ENCODE peak calls at places on chromosome 22, in four cellular contexts. W is skeletal muscle cell; U is activated CD4-positive, alpha-beta T cell treated with anti-CD3 and anti-CD28 coated beads for 24 hours; T is HEK293T. B is an unnamed sample.

GRCh38 chr22:33811686-33812085 is 108.6 kb downstream of the LARGE1 start:
- DNase-seq in W (peak; percentile 10), T (no peak), U (no peak), B (no peak)

GRCh38 chr22:48342016-48342415 is 1485.7 kb downstream of the BRD1 start:
- DNase-seq in T (no peak), W (no peak), U (no peak), B (no peak)

GRCh38 chr22:37197451-37198289 is 9.6 kb upstream of the C1QTNF6 start:
- DNase-seq in U (no peak), T (no peak), W (no peak), B (no peak)

GRCh38 chr22:42202048-42202447 is 68.4 kb downstream of the TCF20 start:
- DNase-seq in U (no peak), W (no peak), T (no peak), B (no peak)

GRCh38 chr22:20654343-20655208 is 119.3 kb upstream of the SERPIND1 start:
- DNase-seq in U (no peak), W (no peak), T (peak; percentile 3), B (no peak)

GRCh38 chr22:46242023-46242422 is 8.1 kb downstream of the CDPF1 start:
- DNase-seq in T (no peak), W (no peak), U (no peak), B (no peak)

GRCh38 chr22:34111210-34111824 is 191.0 kb upstream of the LARGE1 start:
- DNase-seq in W (no peak), U (peak; percentile 5), T (peak; percentile 65), B (no peak)

GRCh38 chr22:50253046-50253580 is 2.0 kb upstream of the HDAC10 start:
- DNase-seq in T (no peak), U (no peak), W (no peak), B (no peak)

GRCh38 chr22:38954414-38955043 is 2.9 kb upstream of the APOBEC3A start:
- DNase-seq in U (no peak), W (no peak), T (no peak), B (no peak)

GRCh38 chr22:29813563-29813962 is 24.5 kb downstream of the ASCC2 start:
- DNase-seq in T (peak; percentile 37), W (no peak), U (no peak), B (no peak)

GRCh38 chr22:45351956-45352355 is 42.2 kb downstream of the FAM118A start:
- DNase-seq in T (no peak), U (no peak), W (no peak), B (no peak)

GRCh38 chr22:50189849-50190181 is 4.1 kb downstream of the TRABD start:
- DNase-seq in W (no peak), T (no peak), U (no peak), B (no peak)

GRCh38 chr22:36151006-36151595 is 9.5 kb downstream of the APOL3 start:
- DNase-seq in U (no peak), T (no peak), W (no peak), B (no peak)

GRCh38 chr22:22061085-22062077 is 78.8 kb upstream of the TOP3B start:
- DNase-seq in W (peak; percentile 71), T (no peak), U (no peak), B (no peak)

GRCh38 chr22:23548501-23549197 is 31.4 kb downstream of the IGLL1 start:
- DNase-seq in W (no peak), U (no peak), T (peak; percentile 6), B (no peak)

GRCh38 chr22:27991586-27992293 is 72.7 kb upstream of the PITPNB start:
- DNase-seq in W (no peak), T (no peak), U (no peak), B (no peak)

B was measured in retinal pigment epithelial cell.